ENCODE peak calls at places on chromosomes 2 and 18, in nine cellular contexts. One of them, this sample, is unnamed. For H3K4me1, the result is how much of the 10 kb centered on the place peaks cover.

GRCh38 chr2:56199492-56199891 is 15.7 kb downstream of the CCDC85A start:
- DNase-seq in Peyer's patch: no peak
- DNase-seq in uterus: no peak
- DNase-seq in adrenal gland: no peak
- DNase-seq in A549: no peak
- DNase-seq in H1: no peak
- DNase-seq in ovary: no peak
- DNase-seq in IMR-90: peak
- DNase-seq in esophagus squamous epithelium: no peak
- DNase-seq in this sample: no peak

GRCh38 chr2:46163804-46164569 is 133.2 kb upstream of the EPAS1 start:
- DNase-seq in uterus: no peak
- DNase-seq in Peyer's patch: no peak
- DNase-seq in IMR-90: peak
- DNase-seq in ovary: no peak
- DNase-seq in A549: peak
- DNase-seq in H1: no peak
- DNase-seq in esophagus squamous epithelium: no peak
- DNase-seq in adrenal gland: no peak
- DNase-seq in this sample: no peak

GRCh38 chr2:105403785-105404698 is 5.2 kb upstream of the FHL2 start:
- DNase-seq in ovary: no peak
- DNase-seq in adrenal gland: peak
- DNase-seq in H1: no peak
- DNase-seq in A549: peak
- DNase-seq in esophagus squamous epithelium: no peak
- DNase-seq in Peyer's patch: peak
- DNase-seq in uterus: peak
- DNase-seq in IMR-90: peak
- DNase-seq in this sample: no peak

GRCh38 chr2:209913786-209914185 is 88.7 kb upstream of the RPE start:
- DNase-seq in adrenal gland: no peak
- DNase-seq in uterus: no peak
- DNase-seq in esophagus squamous epithelium: no peak
- DNase-seq in IMR-90: no peak
- DNase-seq in ovary: no peak
- DNase-seq in A549: no peak
- DNase-seq in Peyer's patch: no peak
- DNase-seq in H1: no peak
- DNase-seq in this sample: no peak

GRCh38 chr2:26782876-26783704 is 2.8 kb upstream of the CENPA start:
- DNase-seq in adrenal gland: no peak
- DNase-seq in IMR-90: no peak
- DNase-seq in esophagus squamous epithelium: no peak
- DNase-seq in ovary: no peak
- DNase-seq in Peyer's patch: no peak
- DNase-seq in uterus: no peak
- DNase-seq in H1: no peak
- DNase-seq in A549: no peak
- DNase-seq in this sample: no peak

GRCh38 chr18:28108254-28108653 is 68.7 kb downstream of the CDH2 start:
- DNase-seq in ovary: no peak
- DNase-seq in adrenal gland: no peak
- DNase-seq in IMR-90: no peak
- DNase-seq in H1: no peak
- DNase-seq in A549: no peak
- DNase-seq in Peyer's patch: no peak
- DNase-seq in uterus: no peak
- DNase-seq in esophagus squamous epithelium: no peak
- DNase-seq in this sample: no peak

GRCh38 chr18:23838801-23839366 is 149.6 kb downstream of the LAMA3 start:
- DNase-seq in H1: no peak
- DNase-seq in Peyer's patch: no peak
- DNase-seq in ovary: no peak
- DNase-seq in A549: no peak
- DNase-seq in esophagus squamous epithelium: no peak
- DNase-seq in uterus: no peak
- DNase-seq in IMR-90: peak
- DNase-seq in adrenal gland: no peak
- DNase-seq in this sample: no peak

GRCh38 chr2:88720399-88720798 is 28.9 kb downstream of the RPIA start:
- DNase-seq in ovary: no peak
- DNase-seq in adrenal gland: no peak
- DNase-seq in IMR-90: no peak
- DNase-seq in H1: no peak
- DNase-seq in A549: no peak
- DNase-seq in esophagus squamous epithelium: no peak
- DNase-seq in Peyer's patch: no peak
- DNase-seq in uterus: no peak
- DNase-seq in this sample: no peak

GRCh38 chr18:903703-904102 is 968 bp upstream of the ADCYAP1 start:
- DNase-seq in A549: peak
- DNase-seq in IMR-90: peak
- DNase-seq in esophagus squamous epithelium: no peak
- DNase-seq in uterus: no peak
- DNase-seq in ovary: no peak
- DNase-seq in adrenal gland: peak
- DNase-seq in H1: peak
- DNase-seq in Peyer's patch: no peak
- DNase-seq in this sample: no peak

GRCh38 chr18:13726972-13727331 is 479 bp downstream of the RNMT start:
- DNase-seq in Peyer's patch: peak
- DNase-seq in adrenal gland: peak
- DNase-seq in esophagus squamous epithelium: peak
- DNase-seq in IMR-90: peak
- DNase-seq in A549: peak
- DNase-seq in uterus: peak
- DNase-seq in H1: peak
- DNase-seq in ovary: peak
- DNase-seq in this sample: peak

GRCh38 chr2:187774551-187775071 is 220.4 kb upstream of the TFPI start:
- DNase-seq in uterus: no peak
- DNase-seq in H1: no peak
- DNase-seq in ovary: no peak
- DNase-seq in A549: no peak
- DNase-seq in Peyer's patch: no peak
- DNase-seq in adrenal gland: no peak
- DNase-seq in esophagus squamous epithelium: no peak
- DNase-seq in IMR-90: peak
- DNase-seq in this sample: no peak

GRCh38 chr2:217413193-217413592 is 553.3 kb upstream of the TNP1 start:
- DNase-seq in ovary: no peak
- DNase-seq in adrenal gland: no peak
- DNase-seq in esophagus squamous epithelium: no peak
- DNase-seq in Peyer's patch: no peak
- DNase-seq in uterus: peak
- DNase-seq in IMR-90: no peak
- DNase-seq in H1: no peak
- DNase-seq in A549: no peak
- DNase-seq in this sample: no peak

GRCh38 chr2:144404621-144405312 is 115.2 kb downstream of the ZEB2 start:
- DNase-seq in uterus: no peak
- DNase-seq in adrenal gland: no peak
- DNase-seq in esophagus squamous epithelium: no peak
- DNase-seq in H1: no peak
- DNase-seq in ovary: peak
- DNase-seq in IMR-90: peak
- DNase-seq in A549: no peak
- DNase-seq in Peyer's patch: no peak
- DNase-seq in this sample: no peak

GRCh38 chr2:26675651-26676255 is 16.8 kb upstream of the KCNK3 start:
- DNase-seq in adrenal gland: peak
- DNase-seq in Peyer's patch: peak
- DNase-seq in A549: no peak
- DNase-seq in IMR-90: no peak
- DNase-seq in H1: no peak
- DNase-seq in esophagus squamous epithelium: no peak
- DNase-seq in uterus: no peak
- DNase-seq in ovary: no peak
- DNase-seq in this sample: no peak

GRCh38 chr2:165202230-165202629 is 1.6 kb downstream of the SCN3A start:
- DNase-seq in H1: no peak
- DNase-seq in uterus: no peak
- DNase-seq in adrenal gland: no peak
- DNase-seq in A549: no peak
- DNase-seq in ovary: no peak
- DNase-seq in esophagus squamous epithelium: no peak
- DNase-seq in Peyer's patch: no peak
- DNase-seq in IMR-90: no peak
- DNase-seq in this sample: no peak

GRCh38 chr2:154452906-154453493 is 245.5 kb upstream of the KCNJ3 start:
- DNase-seq in ovary: no peak
- DNase-seq in H1: peak
- DNase-seq in uterus: no peak
- DNase-seq in A549: peak
- DNase-seq in IMR-90: no peak
- DNase-seq in esophagus squamous epithelium: no peak
- DNase-seq in Peyer's patch: no peak
- DNase-seq in adrenal gland: no peak
- DNase-seq in this sample: no peak

GRCh38 chr2:141927536-141927935 is 203.3 kb downstream of the LRP1B start:
- DNase-seq in H1: no peak
- DNase-seq in Peyer's patch: no peak
- DNase-seq in ovary: no peak
- DNase-seq in uterus: no peak
- DNase-seq in esophagus squamous epithelium: no peak
- DNase-seq in A549: no peak
- DNase-seq in IMR-90: peak
- DNase-seq in adrenal gland: no peak
- DNase-seq in this sample: no peak

GRCh38 chr2:201978988-201979387 is 54.7 kb upstream of the FZD7 start:
- DNase-seq in adrenal gland: no peak
- DNase-seq in Peyer's patch: no peak
- DNase-seq in esophagus squamous epithelium: no peak
- DNase-seq in ovary: no peak
- DNase-seq in A549: no peak
- DNase-seq in uterus: no peak
- DNase-seq in H1: no peak
- DNase-seq in IMR-90: no peak
- DNase-seq in this sample: no peak

GRCh38 chr2:191352536-191352935 is 107.3 kb downstream of the MYO1B start:
- DNase-seq in uterus: no peak
- DNase-seq in adrenal gland: no peak
- DNase-seq in H1: no peak
- DNase-seq in Peyer's patch: no peak
- DNase-seq in IMR-90: peak
- DNase-seq in A549: no peak
- DNase-seq in ovary: no peak
- DNase-seq in esophagus squamous epithelium: no peak
- DNase-seq in this sample: no peak

GRCh38 chr18:58105908-58106673 is 62.1 kb downstream of the NEDD4L start:
- DNase-seq in IMR-90: peak
- DNase-seq in adrenal gland: no peak
- DNase-seq in H1: no peak
- DNase-seq in uterus: no peak
- DNase-seq in A549: no peak
- DNase-seq in esophagus squamous epithelium: no peak
- DNase-seq in ovary: no peak
- DNase-seq in Peyer's patch: no peak
- DNase-seq in this sample: no peak

GRCh38 chr2:226756131-226756530 is 43.5 kb downstream of the IRS1 start:
- DNase-seq in A549: peak
- DNase-seq in ovary: no peak
- DNase-seq in adrenal gland: no peak
- DNase-seq in esophagus squamous epithelium: no peak
- DNase-seq in H1: no peak
- DNase-seq in IMR-90: peak
- DNase-seq in uterus: no peak
- DNase-seq in Peyer's patch: no peak
- DNase-seq in this sample: no peak
- H3K4me1 ChIP-seq in A549: half or more
- H3K4me1 ChIP-seq in ovary: under half
- H3K4me1 ChIP-seq in adrenal gland: under half
- H3K4me1 ChIP-seq in esophagus squamous epithelium: under half
- H3K4me1 ChIP-seq in H1: under half
- H3K4me1 ChIP-seq in IMR-90: under half
- H3K4me1 ChIP-seq in uterus: under half
- H3K4me1 ChIP-seq in Peyer's patch: under half
- H3K4me1 ChIP-seq in this sample: under half

DNA sequence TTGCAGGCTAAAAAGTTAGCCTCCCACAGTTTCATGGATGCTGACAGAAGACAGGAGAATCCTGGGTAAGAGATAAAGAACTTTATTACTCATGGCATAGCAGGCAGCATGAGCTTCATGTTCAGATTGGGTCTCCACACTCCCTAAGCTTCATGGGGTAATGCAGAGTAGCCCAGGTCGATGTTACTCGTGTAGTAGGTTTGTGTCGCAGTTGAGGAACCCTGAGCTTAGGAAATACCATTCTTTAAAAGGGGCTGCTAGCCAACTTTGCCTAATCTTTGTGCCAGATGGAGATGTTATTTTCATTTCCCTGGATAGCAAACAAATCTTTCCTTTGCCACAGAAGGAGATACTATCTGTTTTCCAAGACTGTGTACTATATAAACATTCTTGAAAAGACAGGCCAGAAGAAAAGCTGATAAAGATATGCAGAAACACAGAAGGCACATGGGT is 117.6 kb downstream of the LTBP1 start:
- DNase-seq in ovary: no peak
- DNase-seq in H1: no peak
- DNase-seq in esophagus squamous epithelium: no peak
- DNase-seq in Peyer's patch: no peak
- DNase-seq in A549: no peak
- DNase-seq in IMR-90: no peak
- DNase-seq in uterus: no peak
- DNase-seq in adrenal gland: no peak
- DNase-seq in this sample: no peak
- TF ChIP-seq POLR2A in ovary: no peak
- TF ChIP-seq POLR2A in H1: no peak
- TF ChIP-seq POLR2A in esophagus squamous epithelium: no peak
- TF ChIP-seq POLR2A in Peyer's patch: no peak
- TF ChIP-seq POLR2A in A549: no peak
- TF ChIP-seq POLR2A in IMR-90: no peak
- TF ChIP-seq POLR2A in uterus: no peak
- TF ChIP-seq POLR2A in adrenal gland: no peak
- TF ChIP-seq POLR2A in this sample: no peak

GRCh38 chr2:44935854-44936185 is 5.7 kb upstream of the SIX3 start:
- DNase-seq in IMR-90: no peak
- DNase-seq in adrenal gland: no peak
- DNase-seq in Peyer's patch: no peak
- DNase-seq in ovary: no peak
- DNase-seq in esophagus squamous epithelium: no peak
- DNase-seq in A549: no peak
- DNase-seq in uterus: no peak
- DNase-seq in H1: peak
- DNase-seq in this sample: no peak
- H3K4me1 ChIP-seq in IMR-90: under half
- H3K4me1 ChIP-seq in adrenal gland: under half
- H3K4me1 ChIP-seq in Peyer's patch: under half
- H3K4me1 ChIP-seq in ovary: under half
- H3K4me1 ChIP-seq in esophagus squamous epithelium: under half
- H3K4me1 ChIP-seq in A549: under half
- H3K4me1 ChIP-seq in uterus: under half
- H3K4me1 ChIP-seq in H1: under half
- H3K4me1 ChIP-seq in this sample: under half

GRCh38 chr2:30738141-30738911 is 68.9 kb downstream of the CAPN13 start:
- DNase-seq in Peyer's patch: peak
- DNase-seq in adrenal gland: no peak
- DNase-seq in esophagus squamous epithelium: no peak
- DNase-seq in ovary: no peak
- DNase-seq in IMR-90: no peak
- DNase-seq in A549: no peak
- DNase-seq in H1: no peak
- DNase-seq in uterus: no peak
- DNase-seq in this sample: no peak
- TF ChIP-seq POLR2A in Peyer's patch: no peak
- TF ChIP-seq POLR2A in adrenal gland: no peak
- TF ChIP-seq POLR2A in esophagus squamous epithelium: no peak
- TF ChIP-seq POLR2A in ovary: no peak
- TF ChIP-seq POLR2A in IMR-90: no peak
- TF ChIP-seq POLR2A in A549: no peak
- TF ChIP-seq POLR2A in H1: no peak
- TF ChIP-seq POLR2A in uterus: no peak
- TF ChIP-seq POLR2A in this sample: no peak

GRCh38 chr2:205969584-205969983 is 116.4 kb downstream of the INO80D start:
- DNase-seq in ovary: no peak
- DNase-seq in uterus: no peak
- DNase-seq in esophagus squamous epithelium: no peak
- DNase-seq in adrenal gland: no peak
- DNase-seq in Peyer's patch: no peak
- DNase-seq in IMR-90: no peak
- DNase-seq in H1: no peak
- DNase-seq in A549: no peak
- DNase-seq in this sample: no peak
- H3K4me1 ChIP-seq in ovary: under half
- H3K4me1 ChIP-seq in uterus: under half
- H3K4me1 ChIP-seq in esophagus squamous epithelium: under half
- H3K4me1 ChIP-seq in adrenal gland: under half
- H3K4me1 ChIP-seq in Peyer's patch: under half
- H3K4me1 ChIP-seq in IMR-90: under half
- H3K4me1 ChIP-seq in H1: under half
- H3K4me1 ChIP-seq in A549: under half
- H3K4me1 ChIP-seq in this sample: under half

This sample was measured in tibial nerve.